ENCODE peak calls at places on chromosomes 4 and X, in eight cellular contexts. Y, D, P, G, J, R, S and B are unnamed samples.

GRCh38 chr4:65063601-65064000 is 606.7 kb downstream of the EPHA5 start:
- DNase-seq in G (no peak), Y (no peak), R (no peak), D (no peak), P (no peak), J (no peak), S (no peak), B (no peak)

GRCh38 chrX:119266364-119266995 is 30.4 kb downstream of the PGRMC1 start:
- DNase-seq in S (peak), J (no peak), P (peak), G (peak), R (no peak), Y (peak), D (no peak), B (no peak)

GRCh38 chrX:2351999-2352995 is 148.5 kb downstream of the DHRSX start:
- DNase-seq in D (no peak), S (peak), J (peak), R (no peak), Y (no peak), P (peak), G (no peak), B (no peak)

GRCh38 chr4:151231915-151232595 is 44.9 kb upstream of the PRSS48 start:
- DNase-seq in Y (no peak), S (no peak), P (no peak), J (no peak), G (no peak), R (no peak), D (no peak), B (no peak)

GRCh38 chr4:7842384-7843279 is 97.0 kb downstream of the AFAP1 start:
- DNase-seq in P (peak), Y (no peak), S (peak), G (no peak), R (no peak), J (peak), D (no peak), B (no peak)

GRCh38 chr4:83267121-83267834 is 17.3 kb downstream of the COQ2 start:
- DNase-seq in Y (no peak), G (no peak), S (peak), D (no peak), P (peak), J (no peak), R (no peak), B (no peak)

GRCh38 chrX:139905743-139906142 is 27.1 kb downstream of the ATP11C start:
- DNase-seq in J (no peak), P (no peak), R (no peak), D (no peak), S (no peak), Y (no peak), G (no peak), B (no peak)

GRCh38 chr4:65861993-65862392 is 191.7 kb upstream of the EPHA5 start:
- DNase-seq in S (no peak), P (no peak), R (no peak), Y (no peak), D (no peak), G (no peak), J (no peak), B (no peak)

GRCh38 chrX:153525451-153525850 is 8.0 kb downstream of the ATP2B3 start:
- DNase-seq in R (no peak), S (no peak), Y (no peak), P (no peak), D (no peak), G (no peak), J (no peak), B (no peak)

GRCh38 chr4:174579421-174579820 is 57.1 kb upstream of the HPGD start:
- DNase-seq in R (no peak), S (peak), Y (no peak), G (no peak), J (no peak), D (no peak), P (no peak), B (no peak)

GRCh38 chr4:183636923-183637322 is 22.1 kb downstream of the RWDD4 start:
- DNase-seq in G (no peak), R (no peak), S (peak), Y (no peak), J (no peak), P (no peak), D (no peak), B (no peak)

GRCh38 chr4:53840643-53841042 is 223.8 kb downstream of the CHIC2 start:
- DNase-seq in P (no peak), D (no peak), S (no peak), Y (no peak), R (no peak), J (no peak), G (no peak), B (no peak)

GRCh38 chrX:40085086-40085551 is 12.6 kb downstream of the BCOR start:
- DNase-seq in G (no peak), Y (no peak), D (no peak), P (peak), J (peak), R (no peak), S (no peak), B (no peak)

GRCh38 chr4:8224596-8225289 is 25.7 kb downstream of the SH3TC1 start:
- DNase-seq in Y (no peak), P (no peak), G (no peak), J (no peak), R (no peak), S (no peak), D (no peak), B (no peak)

GRCh38 chrX:12315526-12315925 is 177.3 kb downstream of the FRMPD4 start:
- DNase-seq in Y (no peak), D (no peak), P (peak), S (no peak), R (no peak), G (no peak), J (peak), B (no peak)

GRCh38 chrX:68820476-68821110 is 8.2 kb upstream of the EFNB1 start:
- DNase-seq in R (no peak), J (no peak), S (no peak), P (no peak), D (no peak), G (no peak), Y (no peak), B (no peak)

GRCh38 chr4:8218371-8219050 is 19.4 kb downstream of the SH3TC1 start:
- DNase-seq in S (no peak), D (no peak), G (no peak), P (no peak), R (no peak), Y (no peak), J (no peak), B (no peak)

GRCh38 chr4:100483796-100484195 is 34.0 kb downstream of the EMCN start:
- DNase-seq in G (no peak), S (no peak), D (no peak), P (no peak), J (no peak), Y (no peak), R (no peak), B (no peak)